ENCODE peak calls at places on chromosomes 5 and 9, in six cellular contexts. X is nucleus accumbens; V is GM12865; P is iPS-NIHi11; J is AG08396; Q is stimulated activated CD4-positive, alpha-beta T cell treated with anti-CD3 and anti-CD28 coated beads, Interleukin-2, amount 100 ng/mL, for 24 hours. R is an unnamed sample.

GRCh38 chr5:112762113-112762810 is 24.6 kb downstream of the APC start:
- DNase-seq in X (no peak), V (no peak), P (no peak), J (peak), Q (no peak), R (no peak)

GRCh38 chr5:145853952-145854351 is 18.8 kb upstream of the PRELID2 start:
- DNase-seq in X (no peak), V (no peak), P (no peak), J (no peak), Q (no peak), R (no peak)

GRCh38 chr5:160023883-160024635 is 15.1 kb downstream of the TTC1 start:
- DNase-seq in X (no peak), V (no peak), P (no peak), J (no peak), Q (no peak), R (no peak)

GRCh38 chr5:78693339-78693738 is 44.8 kb upstream of the LHFPL2 start:
- DNase-seq in X (no peak), V (no peak), P (no peak), J (no peak), Q (no peak), R (no peak)

GRCh38 chr5:15510092-15510491 is 10.1 kb downstream of the FBXL7 start:
- DNase-seq in X (no peak), V (no peak), P (no peak), J (peak), Q (no peak), R (peak)

GRCh38 chr5:107466233-107466769 is 204.4 kb downstream of the EFNA5 start:
- DNase-seq in X (no peak), V (no peak), P (peak), J (no peak), Q (no peak), R (peak)

GRCh38 chr5:179868541-179868940 is 9.9 kb upstream of the MRNIP start:
- DNase-seq in X (no peak), V (no peak), P (no peak), J (no peak), Q (no peak), R (no peak)

GRCh38 chr5:172721455-172722308 is 49.3 kb downstream of the DUSP1 start:
- DNase-seq in X (no peak), V (no peak), P (no peak), J (no peak), Q (no peak), R (no peak)

GRCh38 chr5:179454354-179454753 is 96.0 kb upstream of the RUFY1 start:
- DNase-seq in X (no peak), V (no peak), P (no peak), J (no peak), Q (no peak), R (no peak)

GRCh38 chr9:133603165-133603927 is 5.8 kb downstream of the FAM163B start:
- DNase-seq in X (no peak), V (no peak), P (peak), J (no peak), Q (no peak), R (peak)

GRCh38 chr5:167205881-167206280 is 1085.6 kb upstream of the WWC1 start:
- DNase-seq in X (no peak), V (no peak), P (no peak), J (no peak), Q (no peak), R (no peak)

GRCh38 chr9:114056527-114056926 is 21.6 kb downstream of the AMBP start:
- DNase-seq in X (no peak), V (no peak), P (no peak), J (no peak), Q (no peak), R (no peak)

GRCh38 chr9:132806723-132807421 is 71.2 kb downstream of the AK8 start:
- DNase-seq in X (no peak), V (no peak), P (peak), J (no peak), Q (no peak), R (peak)

GRCh38 chr9:34577635-34578240 is 11.8 kb downstream of the CNTFR start:
- DNase-seq in X (no peak), V (no peak), P (peak), J (no peak), Q (peak), R (peak)

GRCh38 chr9:95623614-95624013 is 106.8 kb upstream of the PTCH1 start:
- DNase-seq in X (no peak), V (no peak), P (no peak), J (no peak), Q (no peak), R (no peak)

GRCh38 chr9:36136894-36137391 is 410 bp downstream of the GLIPR2 start:
- DNase-seq in X (no peak), V (no peak), P (no peak), J (no peak), Q (no peak), R (peak)

GRCh38 chr9:95903398-95903797 is 27.9 kb downstream of the ERCC6L2 start:
- DNase-seq in X (no peak), V (no peak), P (no peak), J (no peak), Q (no peak), R (no peak)

GRCh38 chr5:127092690-127093089 is 19.4 kb upstream of the C5orf63 start:
- DNase-seq in X (no peak), V (no peak), P (no peak), J (peak), Q (no peak), R (peak)

GRCh38 chr5:179963375-179963774 is 55.7 kb upstream of the TBC1D9B start:
- DNase-seq in X (no peak), V (no peak), P (no peak), J (no peak), Q (no peak), R (no peak)

GRCh38 chr9:23555849-23556248 is 270.2 kb downstream of the ELAVL2 start:
- DNase-seq in X (no peak), V (no peak), P (no peak), J (no peak), Q (no peak), R (peak)

GRCh38 chr5:171562822-171563221 is 143.4 kb downstream of the FGF18 start:
- DNase-seq in X (no peak), V (peak), P (no peak), J (no peak), Q (peak), R (no peak)

GRCh38 chr9:121698627-121699270 is 47.3 kb downstream of the DAB2IP start:
- DNase-seq in X (no peak), V (no peak), P (peak), J (peak), Q (peak), R (peak)

GRCh38 chr5:10222326-10222725 is 27.4 kb downstream of the ATPSCKMT start:
- DNase-seq in X (no peak), V (no peak), P (no peak), J (no peak), Q (no peak), R (no peak)

GRCh38 chr5:181246276-181247050 is 2.8 kb upstream of the RACK1 start:
- DNase-seq in X (no peak), V (peak), P (peak), J (peak), Q (peak), R (peak)

GRCh38 chr5:35659556-35659955 is 41.9 kb downstream of the SPEF2 start:
- DNase-seq in X (no peak), V (no peak), P (no peak), J (no peak), Q (no peak), R (no peak)

GRCh38 chr9:134210511-134210907 is 46.1 kb upstream of the RNU6ATAC start:
- DNase-seq in X (no peak), V (no peak), P (no peak), J (no peak), Q (no peak), R (no peak)

GRCh38 chr5:38755171-38755570 is 90.6 kb upstream of the OSMR start:
- DNase-seq in X (no peak), V (no peak), P (no peak), J (peak), Q (no peak), R (no peak)

GRCh38 chr5:76983468-76983867 is 30.6 kb downstream of the CRHBP start:
- DNase-seq in X (no peak), V (no peak), P (no peak), J (no peak), Q (no peak), R (no peak)

GRCh38 chr5:177093082-177093712 is 6.5 kb downstream of the FGFR4 start:
- DNase-seq in X (no peak), V (no peak), P (no peak), J (no peak), Q (no peak), R (no peak)

GRCh38 chr5:168746893-168747640 is 167.9 kb upstream of the PANK3 start:
- DNase-seq in X (no peak), V (no peak), P (no peak), J (no peak), Q (no peak), R (peak)

GRCh38 chr5:94632024-94632423 is 13.6 kb downstream of the SLF1 start:
- DNase-seq in X (no peak), V (peak), P (no peak), J (no peak), Q (no peak), R (no peak)

GRCh38 chr9:33329117-33329563 is 38.8 kb downstream of the NFX1 start:
- DNase-seq in X (no peak), V (no peak), P (peak), J (peak), Q (no peak), R (no peak)

GRCh38 chr5:61802456-61802855 is 470.4 kb downstream of the ZSWIM6 start:
- DNase-seq in X (no peak), V (no peak), P (no peak), J (no peak), Q (no peak), R (no peak)

GRCh38 chr5:134446938-134447337 is 35.3 kb upstream of the CDKN2AIPNL start:
- DNase-seq in X (no peak), V (no peak), P (no peak), J (no peak), Q (no peak), R (peak)

GRCh38 chr5:103706939-103707682 is 144.5 kb upstream of the NUDT12 start:
- DNase-seq in X (no peak), V (no peak), P (no peak), J (no peak), Q (no peak), R (no peak)

GRCh38 chr9:37929441-37929895 is 25.5 kb upstream of the SLC25A51 start:
- DNase-seq in X (no peak), V (no peak), P (no peak), J (no peak), Q (no peak), R (no peak)

GRCh38 chr5:99130081-99130480 is 201.3 kb upstream of the CHD1 start:
- DNase-seq in X (no peak), V (no peak), P (no peak), J (no peak), Q (no peak), R (no peak)

GRCh38 chr5:167816354-167816753 is 475.1 kb upstream of the WWC1 start:
- DNase-seq in X (no peak), V (no peak), P (no peak), J (no peak), Q (no peak), R (no peak)

R was measured in mesendoderm.